ENCODE peak calls at places on chromosomes 16 and 17, in five cellular contexts. X is MCF 10A; V is CD8-positive, alpha-beta memory T cell; L is SW480; B is nucleus accumbens. N is an unnamed sample.

GRCh38 chr17:77772461-77772897 is 186.0 kb upstream of the TNRC6C start:
- DNase-seq in X (peak; percentile 55), V (peak; percentile 58), L (peak; percentile 71), B (no peak), N (peak; percentile 50)

GRCh38 chr17:50634915-50635719 is 436 bp downstream of the ABCC3 start:
- DNase-seq in X (no peak), V (no peak), L (no peak), B (no peak), N (peak; percentile 24)

GRCh38 chr17:77736207-77736600 is 222.3 kb upstream of the TNRC6C start:
- DNase-seq in X (no peak), V (no peak), L (no peak), B (no peak), N (no peak)

GRCh38 chr17:75295220-75296158 is 6.3 kb upstream of the SLC25A19 start:
- DNase-seq in X (no peak), V (no peak), L (no peak), B (no peak), N (no peak)

GRCh38 chr17:49752508-49752907 is 11.4 kb downstream of the FAM117A start:
- DNase-seq in X (no peak), V (no peak), L (no peak), B (no peak), N (no peak)

GRCh38 chr16:19285431-19285830 is at the start of gene CLEC19A:
- DNase-seq in X (no peak), V (no peak), L (no peak), B (no peak), N (no peak)

GRCh38 chr16:67552476-67552875 is 9.8 kb upstream of the CTCF start:
- DNase-seq in X (no peak), V (no peak), L (no peak), B (no peak), N (no peak)

GRCh38 chr16:67260426-67261063 is 11.8 kb downstream of the SLC9A5 start:
- DNase-seq in X (peak; percentile 67), V (no peak), L (peak; percentile 59), B (no peak), N (peak; percentile 52)

GRCh38 chr17:13477180-13477611 is 124.5 kb downstream of the HS3ST3A1 start:
- DNase-seq in X (peak; percentile 40), V (no peak), L (no peak), B (no peak), N (peak; percentile 39)

GRCh38 chr17:58084317-58084981 is 1.2 kb downstream of the DYNLL2 start:
- DNase-seq in X (peak; percentile 47), V (peak; percentile 35), L (peak; percentile 65), B (no peak), N (peak; percentile 62)

GRCh38 chr16:30658731-30659506 is 688 bp downstream of the FBRS start:
- DNase-seq in X (peak; percentile 97), V (peak; percentile 56), L (peak; percentile 94), B (peak; percentile 95), N (peak; percentile 94)

GRCh38 chr17:49976163-49976827 is 7.3 kb downstream of the DLX4 start:
- DNase-seq in X (no peak), V (no peak), L (peak; percentile 36), B (no peak), N (no peak)

GRCh38 chr16:70715113-70715711 is 29.4 kb upstream of the MTSS2 start:
- DNase-seq in X (peak; percentile 99), V (no peak), L (no peak), B (peak; percentile 53), N (peak; percentile 98)

GRCh38 chr17:31499771-31500554 is 108.5 kb downstream of the RAB11FIP4 start:
- DNase-seq in X (peak; percentile 38), V (no peak), L (peak; percentile 93), B (peak; percentile 72), N (peak; percentile 66)

GRCh38 chr16:3173892-3174617 is 13.9 kb upstream of the OR1F1 start:
- DNase-seq in X (peak; percentile 43), V (no peak), L (peak; percentile 25), B (no peak), N (peak; percentile 49)

GRCh38 chr16:9500872-9501271 is 409.4 kb downstream of the HAPSTR1 start:
- DNase-seq in X (no peak), V (no peak), L (no peak), B (no peak), N (no peak)

GRCh38 chr17:40017422-40018080 is 2.3 kb downstream of the CSF3 start:
- DNase-seq in X (no peak), V (no peak), L (no peak), B (no peak), N (no peak)

GRCh38 chr17:4703330-4703691 is 626 bp downstream of the PELP1 start:
- DNase-seq in X (no peak), V (no peak), L (no peak), B (no peak), N (no peak)

N was measured in PC-3.